ENCODE peak calls at places on chromosomes 3 and 15, in six cellular contexts. One of them, this sample, is unnamed.

GRCh38 chr15:63018639-63019038 is 23.9 kb upstream of the TPM1 start:
- DNase-seq in stimulated activated CD4-positive, alpha-beta T cell treated with anti-CD3 and anti-CD28 coated beads, TNF-alpha, amount 100 ng/mL, for 1 hour: no peak
- DNase-seq in activated CD4-positive, alpha-beta T cell treated with anti-CD3 and anti-CD28 coated beads for 36 hours: no peak
- DNase-seq in A172: no peak
- DNase-seq in Right ventricle myocardium superior: no peak
- DNase-seq in cardiac muscle cell: peak
- DNase-seq in this sample: no peak

GRCh38 chr3:30871720-30872119 is 22.7 kb downstream of the GADL1 start:
- DNase-seq in stimulated activated CD4-positive, alpha-beta T cell treated with anti-CD3 and anti-CD28 coated beads, TNF-alpha, amount 100 ng/mL, for 1 hour: no peak
- DNase-seq in activated CD4-positive, alpha-beta T cell treated with anti-CD3 and anti-CD28 coated beads for 36 hours: no peak
- DNase-seq in A172: no peak
- DNase-seq in Right ventricle myocardium superior: no peak
- DNase-seq in cardiac muscle cell: no peak
- DNase-seq in this sample: no peak

GRCh38 chr15:26970712-26971210 is at the start of gene GABRG3:
- DNase-seq in stimulated activated CD4-positive, alpha-beta T cell treated with anti-CD3 and anti-CD28 coated beads, TNF-alpha, amount 100 ng/mL, for 1 hour: no peak
- DNase-seq in activated CD4-positive, alpha-beta T cell treated with anti-CD3 and anti-CD28 coated beads for 36 hours: no peak
- DNase-seq in A172: no peak
- DNase-seq in Right ventricle myocardium superior: no peak
- DNase-seq in cardiac muscle cell: no peak
- DNase-seq in this sample: no peak

GRCh38 chr3:32817561-32818430 is at the start of gene TRIM71:
- DNase-seq in stimulated activated CD4-positive, alpha-beta T cell treated with anti-CD3 and anti-CD28 coated beads, TNF-alpha, amount 100 ng/mL, for 1 hour: no peak
- DNase-seq in activated CD4-positive, alpha-beta T cell treated with anti-CD3 and anti-CD28 coated beads for 36 hours: peak
- DNase-seq in A172: no peak
- DNase-seq in Right ventricle myocardium superior: no peak
- DNase-seq in cardiac muscle cell: no peak
- DNase-seq in this sample: no peak

GRCh38 chr3:163056874-163057497 is 1560.4 kb downstream of the OTOL1 start:
- DNase-seq in stimulated activated CD4-positive, alpha-beta T cell treated with anti-CD3 and anti-CD28 coated beads, TNF-alpha, amount 100 ng/mL, for 1 hour: no peak
- DNase-seq in activated CD4-positive, alpha-beta T cell treated with anti-CD3 and anti-CD28 coated beads for 36 hours: peak
- DNase-seq in A172: peak
- DNase-seq in Right ventricle myocardium superior: no peak
- DNase-seq in cardiac muscle cell: peak
- DNase-seq in this sample: no peak

GRCh38 chr3:84125760-84126159 is 833.0 kb upstream of the CADM2 start:
- DNase-seq in stimulated activated CD4-positive, alpha-beta T cell treated with anti-CD3 and anti-CD28 coated beads, TNF-alpha, amount 100 ng/mL, for 1 hour: no peak
- DNase-seq in activated CD4-positive, alpha-beta T cell treated with anti-CD3 and anti-CD28 coated beads for 36 hours: no peak
- DNase-seq in A172: peak
- DNase-seq in Right ventricle myocardium superior: no peak
- DNase-seq in cardiac muscle cell: no peak
- DNase-seq in this sample: no peak

GRCh38 chr3:43198791-43199644 is 87.3 kb upstream of the SNRK start:
- DNase-seq in stimulated activated CD4-positive, alpha-beta T cell treated with anti-CD3 and anti-CD28 coated beads, TNF-alpha, amount 100 ng/mL, for 1 hour: no peak
- DNase-seq in activated CD4-positive, alpha-beta T cell treated with anti-CD3 and anti-CD28 coated beads for 36 hours: no peak
- DNase-seq in A172: no peak
- DNase-seq in Right ventricle myocardium superior: no peak
- DNase-seq in cardiac muscle cell: no peak
- DNase-seq in this sample: no peak

GRCh38 chr15:100973351-100974034 is 54.3 kb downstream of the LRRK1 start:
- DNase-seq in stimulated activated CD4-positive, alpha-beta T cell treated with anti-CD3 and anti-CD28 coated beads, TNF-alpha, amount 100 ng/mL, for 1 hour: no peak
- DNase-seq in activated CD4-positive, alpha-beta T cell treated with anti-CD3 and anti-CD28 coated beads for 36 hours: peak
- DNase-seq in A172: no peak
- DNase-seq in Right ventricle myocardium superior: no peak
- DNase-seq in cardiac muscle cell: peak
- DNase-seq in this sample: no peak

GRCh38 chr3:54122046-54122801 is at the start of gene CACNA2D3:
- DNase-seq in stimulated activated CD4-positive, alpha-beta T cell treated with anti-CD3 and anti-CD28 coated beads, TNF-alpha, amount 100 ng/mL, for 1 hour: no peak
- DNase-seq in activated CD4-positive, alpha-beta T cell treated with anti-CD3 and anti-CD28 coated beads for 36 hours: no peak
- DNase-seq in A172: peak
- DNase-seq in Right ventricle myocardium superior: peak
- DNase-seq in cardiac muscle cell: peak
- DNase-seq in this sample: peak

GRCh38 chr3:127174715-127175140 is 18.2 kb upstream of the PRR23E start:
- DNase-seq in stimulated activated CD4-positive, alpha-beta T cell treated with anti-CD3 and anti-CD28 coated beads, TNF-alpha, amount 100 ng/mL, for 1 hour: no peak
- DNase-seq in activated CD4-positive, alpha-beta T cell treated with anti-CD3 and anti-CD28 coated beads for 36 hours: no peak
- DNase-seq in A172: no peak
- DNase-seq in Right ventricle myocardium superior: no peak
- DNase-seq in cardiac muscle cell: no peak
- DNase-seq in this sample: no peak

GRCh38 chr3:133773732-133774131 is 27.5 kb downstream of the TF start:
- DNase-seq in stimulated activated CD4-positive, alpha-beta T cell treated with anti-CD3 and anti-CD28 coated beads, TNF-alpha, amount 100 ng/mL, for 1 hour: no peak
- DNase-seq in activated CD4-positive, alpha-beta T cell treated with anti-CD3 and anti-CD28 coated beads for 36 hours: no peak
- DNase-seq in A172: no peak
- DNase-seq in Right ventricle myocardium superior: no peak
- DNase-seq in cardiac muscle cell: no peak
- DNase-seq in this sample: no peak

GRCh38 chr3:30654269-30654668 is 47.9 kb downstream of the TGFBR2 start:
- DNase-seq in stimulated activated CD4-positive, alpha-beta T cell treated with anti-CD3 and anti-CD28 coated beads, TNF-alpha, amount 100 ng/mL, for 1 hour: no peak
- DNase-seq in activated CD4-positive, alpha-beta T cell treated with anti-CD3 and anti-CD28 coated beads for 36 hours: no peak
- DNase-seq in A172: no peak
- DNase-seq in Right ventricle myocardium superior: no peak
- DNase-seq in cardiac muscle cell: no peak
- DNase-seq in this sample: no peak

GRCh38 chr3:138862531-138862923 is 27.8 kb upstream of the PIK3CB start:
- DNase-seq in stimulated activated CD4-positive, alpha-beta T cell treated with anti-CD3 and anti-CD28 coated beads, TNF-alpha, amount 100 ng/mL, for 1 hour: no peak
- DNase-seq in activated CD4-positive, alpha-beta T cell treated with anti-CD3 and anti-CD28 coated beads for 36 hours: no peak
- DNase-seq in A172: peak
- DNase-seq in Right ventricle myocardium superior: no peak
- DNase-seq in cardiac muscle cell: peak
- DNase-seq in this sample: no peak

GRCh38 chr15:90232941-90233700 is 620 bp downstream of the CIB1 start:
- DNase-seq in stimulated activated CD4-positive, alpha-beta T cell treated with anti-CD3 and anti-CD28 coated beads, TNF-alpha, amount 100 ng/mL, for 1 hour: no peak
- DNase-seq in activated CD4-positive, alpha-beta T cell treated with anti-CD3 and anti-CD28 coated beads for 36 hours: peak
- DNase-seq in A172: peak
- DNase-seq in Right ventricle myocardium superior: peak
- DNase-seq in cardiac muscle cell: peak
- DNase-seq in this sample: peak

GRCh38 chr3:45055411-45056143 is 29.5 kb downstream of the CLEC3B start:
- DNase-seq in stimulated activated CD4-positive, alpha-beta T cell treated with anti-CD3 and anti-CD28 coated beads, TNF-alpha, amount 100 ng/mL, for 1 hour: no peak
- DNase-seq in activated CD4-positive, alpha-beta T cell treated with anti-CD3 and anti-CD28 coated beads for 36 hours: peak
- DNase-seq in A172: peak
- DNase-seq in Right ventricle myocardium superior: no peak
- DNase-seq in cardiac muscle cell: peak
- DNase-seq in this sample: no peak

GRCh38 chr3:89032331-89033063 is 74.9 kb upstream of the EPHA3 start:
- DNase-seq in stimulated activated CD4-positive, alpha-beta T cell treated with anti-CD3 and anti-CD28 coated beads, TNF-alpha, amount 100 ng/mL, for 1 hour: no peak
- DNase-seq in activated CD4-positive, alpha-beta T cell treated with anti-CD3 and anti-CD28 coated beads for 36 hours: no peak
- DNase-seq in A172: no peak
- DNase-seq in Right ventricle myocardium superior: no peak
- DNase-seq in cardiac muscle cell: peak
- DNase-seq in this sample: no peak

GRCh38 chr15:85022860-85023403 is 41.3 kb downstream of the PDE8A start:
- DNase-seq in stimulated activated CD4-positive, alpha-beta T cell treated with anti-CD3 and anti-CD28 coated beads, TNF-alpha, amount 100 ng/mL, for 1 hour: no peak
- DNase-seq in activated CD4-positive, alpha-beta T cell treated with anti-CD3 and anti-CD28 coated beads for 36 hours: no peak
- DNase-seq in A172: no peak
- DNase-seq in Right ventricle myocardium superior: no peak
- DNase-seq in cardiac muscle cell: no peak
- DNase-seq in this sample: no peak

GRCh38 chr3:164364111-164364510 is 714.2 kb downstream of the SI start:
- DNase-seq in stimulated activated CD4-positive, alpha-beta T cell treated with anti-CD3 and anti-CD28 coated beads, TNF-alpha, amount 100 ng/mL, for 1 hour: no peak
- DNase-seq in activated CD4-positive, alpha-beta T cell treated with anti-CD3 and anti-CD28 coated beads for 36 hours: no peak
- DNase-seq in A172: no peak
- DNase-seq in Right ventricle myocardium superior: no peak
- DNase-seq in cardiac muscle cell: no peak
- DNase-seq in this sample: no peak

GRCh38 chr15:90300988-90301715 is 35.7 kb downstream of the NGRN start:
- DNase-seq in stimulated activated CD4-positive, alpha-beta T cell treated with anti-CD3 and anti-CD28 coated beads, TNF-alpha, amount 100 ng/mL, for 1 hour: no peak
- DNase-seq in activated CD4-positive, alpha-beta T cell treated with anti-CD3 and anti-CD28 coated beads for 36 hours: peak
- DNase-seq in A172: peak
- DNase-seq in Right ventricle myocardium superior: peak
- DNase-seq in cardiac muscle cell: peak
- DNase-seq in this sample: peak

GRCh38 chr15:72155635-72156616 is 37.7 kb downstream of the SENP8 start:
- DNase-seq in stimulated activated CD4-positive, alpha-beta T cell treated with anti-CD3 and anti-CD28 coated beads, TNF-alpha, amount 100 ng/mL, for 1 hour: peak
- DNase-seq in activated CD4-positive, alpha-beta T cell treated with anti-CD3 and anti-CD28 coated beads for 36 hours: peak
- DNase-seq in A172: peak
- DNase-seq in Right ventricle myocardium superior: peak
- DNase-seq in cardiac muscle cell: peak
- DNase-seq in this sample: peak

GRCh38 chr15:89051875-89052274 is 36.4 kb upstream of the ABHD2 start:
- DNase-seq in stimulated activated CD4-positive, alpha-beta T cell treated with anti-CD3 and anti-CD28 coated beads, TNF-alpha, amount 100 ng/mL, for 1 hour: no peak
- DNase-seq in activated CD4-positive, alpha-beta T cell treated with anti-CD3 and anti-CD28 coated beads for 36 hours: no peak
- DNase-seq in A172: no peak
- DNase-seq in Right ventricle myocardium superior: no peak
- DNase-seq in cardiac muscle cell: peak
- DNase-seq in this sample: no peak

GRCh38 chr3:18445421-18446066 is 20.4 kb upstream of the SATB1 start:
- DNase-seq in stimulated activated CD4-positive, alpha-beta T cell treated with anti-CD3 and anti-CD28 coated beads, TNF-alpha, amount 100 ng/mL, for 1 hour: peak
- DNase-seq in activated CD4-positive, alpha-beta T cell treated with anti-CD3 and anti-CD28 coated beads for 36 hours: peak
- DNase-seq in A172: no peak
- DNase-seq in Right ventricle myocardium superior: peak
- DNase-seq in cardiac muscle cell: no peak
- DNase-seq in this sample: no peak

GRCh38 chr15:25557916-25558315 is 119.1 kb upstream of the UBE3A start:
- DNase-seq in stimulated activated CD4-positive, alpha-beta T cell treated with anti-CD3 and anti-CD28 coated beads, TNF-alpha, amount 100 ng/mL, for 1 hour: no peak
- DNase-seq in activated CD4-positive, alpha-beta T cell treated with anti-CD3 and anti-CD28 coated beads for 36 hours: no peak
- DNase-seq in A172: no peak
- DNase-seq in Right ventricle myocardium superior: no peak
- DNase-seq in cardiac muscle cell: no peak
- DNase-seq in this sample: no peak

GRCh38 chr15:28977377-28978010 is 91.7 kb downstream of the APBA2 start:
- DNase-seq in stimulated activated CD4-positive, alpha-beta T cell treated with anti-CD3 and anti-CD28 coated beads, TNF-alpha, amount 100 ng/mL, for 1 hour: no peak
- DNase-seq in activated CD4-positive, alpha-beta T cell treated with anti-CD3 and anti-CD28 coated beads for 36 hours: no peak
- DNase-seq in A172: peak
- DNase-seq in Right ventricle myocardium superior: no peak
- DNase-seq in cardiac muscle cell: peak
- DNase-seq in this sample: peak

GRCh38 chr15:84967380-84967779 is 14.3 kb upstream of the PDE8A start:
- DNase-seq in stimulated activated CD4-positive, alpha-beta T cell treated with anti-CD3 and anti-CD28 coated beads, TNF-alpha, amount 100 ng/mL, for 1 hour: no peak
- DNase-seq in activated CD4-positive, alpha-beta T cell treated with anti-CD3 and anti-CD28 coated beads for 36 hours: no peak
- DNase-seq in A172: no peak
- DNase-seq in Right ventricle myocardium superior: no peak
- DNase-seq in cardiac muscle cell: no peak
- DNase-seq in this sample: no peak

GRCh38 chr3:88573472-88573871 is 423.7 kb downstream of the C3orf38 start:
- DNase-seq in stimulated activated CD4-positive, alpha-beta T cell treated with anti-CD3 and anti-CD28 coated beads, TNF-alpha, amount 100 ng/mL, for 1 hour: no peak
- DNase-seq in activated CD4-positive, alpha-beta T cell treated with anti-CD3 and anti-CD28 coated beads for 36 hours: no peak
- DNase-seq in A172: no peak
- DNase-seq in Right ventricle myocardium superior: no peak
- DNase-seq in cardiac muscle cell: no peak
- DNase-seq in this sample: no peak

GRCh38 chr15:32825219-32825618 is 107.4 kb downstream of the GREM1 start:
- DNase-seq in stimulated activated CD4-positive, alpha-beta T cell treated with anti-CD3 and anti-CD28 coated beads, TNF-alpha, amount 100 ng/mL, for 1 hour: no peak
- DNase-seq in activated CD4-positive, alpha-beta T cell treated with anti-CD3 and anti-CD28 coated beads for 36 hours: no peak
- DNase-seq in A172: peak
- DNase-seq in Right ventricle myocardium superior: no peak
- DNase-seq in cardiac muscle cell: peak
- DNase-seq in this sample: no peak

GRCh38 chr15:89416339-89417183 is 79.8 kb downstream of the RHCG start:
- DNase-seq in stimulated activated CD4-positive, alpha-beta T cell treated with anti-CD3 and anti-CD28 coated beads, TNF-alpha, amount 100 ng/mL, for 1 hour: no peak
- DNase-seq in activated CD4-positive, alpha-beta T cell treated with anti-CD3 and anti-CD28 coated beads for 36 hours: peak
- DNase-seq in A172: peak
- DNase-seq in Right ventricle myocardium superior: peak
- DNase-seq in cardiac muscle cell: peak
- DNase-seq in this sample: no peak

GRCh38 chr15:48331796-48332641 is 790 bp downstream of the DUT start:
- DNase-seq in stimulated activated CD4-positive, alpha-beta T cell treated with anti-CD3 and anti-CD28 coated beads, TNF-alpha, amount 100 ng/mL, for 1 hour: peak
- DNase-seq in activated CD4-positive, alpha-beta T cell treated with anti-CD3 and anti-CD28 coated beads for 36 hours: peak
- DNase-seq in A172: peak
- DNase-seq in Right ventricle myocardium superior: peak
- DNase-seq in cardiac muscle cell: no peak
- DNase-seq in this sample: peak

GRCh38 chr3:7800006-7800780 is 701.4 kb upstream of the LMCD1 start:
- DNase-seq in stimulated activated CD4-positive, alpha-beta T cell treated with anti-CD3 and anti-CD28 coated beads, TNF-alpha, amount 100 ng/mL, for 1 hour: no peak
- DNase-seq in activated CD4-positive, alpha-beta T cell treated with anti-CD3 and anti-CD28 coated beads for 36 hours: no peak
- DNase-seq in A172: no peak
- DNase-seq in Right ventricle myocardium superior: no peak
- DNase-seq in cardiac muscle cell: peak
- DNase-seq in this sample: no peak

GRCh38 chr3:1183320-1184048 is 90.7 kb downstream of the CNTN6 start:
- DNase-seq in stimulated activated CD4-positive, alpha-beta T cell treated with anti-CD3 and anti-CD28 coated beads, TNF-alpha, amount 100 ng/mL, for 1 hour: no peak
- DNase-seq in activated CD4-positive, alpha-beta T cell treated with anti-CD3 and anti-CD28 coated beads for 36 hours: no peak
- DNase-seq in A172: peak
- DNase-seq in Right ventricle myocardium superior: no peak
- DNase-seq in cardiac muscle cell: peak
- DNase-seq in this sample: no peak

GRCh38 chr3:8506611-8507061 is 5.0 kb downstream of the LMCD1 start:
- DNase-seq in stimulated activated CD4-positive, alpha-beta T cell treated with anti-CD3 and anti-CD28 coated beads, TNF-alpha, amount 100 ng/mL, for 1 hour: no peak
- DNase-seq in activated CD4-positive, alpha-beta T cell treated with anti-CD3 and anti-CD28 coated beads for 36 hours: no peak
- DNase-seq in A172: peak
- DNase-seq in Right ventricle myocardium superior: no peak
- DNase-seq in cardiac muscle cell: no peak
- DNase-seq in this sample: no peak

GRCh38 chr3:148951599-148952361 is 39.6 kb upstream of the GYG1 start:
- DNase-seq in stimulated activated CD4-positive, alpha-beta T cell treated with anti-CD3 and anti-CD28 coated beads, TNF-alpha, amount 100 ng/mL, for 1 hour: no peak
- DNase-seq in activated CD4-positive, alpha-beta T cell treated with anti-CD3 and anti-CD28 coated beads for 36 hours: no peak
- DNase-seq in A172: no peak
- DNase-seq in Right ventricle myocardium superior: no peak
- DNase-seq in cardiac muscle cell: no peak
- DNase-seq in this sample: no peak

This sample was measured in left ventricle myocardium inferior.